ENCODE peak calls at places on chromosomes 7 and 10, in seven cellular contexts. Z is lower lobe of right lung, U is heart right ventricle, M is IMR-90, O is PC-9, Y is brain microvascular endothelial cell, T is HFF-Myc. W is an unnamed sample.

GRCh38 chr7:143325215-143325614 is 9.3 kb downstream of the CLCN1 start:
- DNase-seq in Z (no peak), U (no peak), M (peak; percentile 78), O (no peak), Y (no peak), T (no peak), W (no peak)

GRCh38 chr7:20219446-20220292 is 2.5 kb upstream of the MACC1 start:
- DNase-seq in Z (peak; percentile 81), U (peak; percentile 73), M (peak; percentile 99), O (peak; percentile 83), Y (peak; percentile 98), T (peak; percentile 29), W (no peak)

GRCh38 chr7:144011458-144012230 is 11.5 kb downstream of the OR6B1 start:
- DNase-seq in Z (no peak), U (no peak), M (peak; percentile 51), O (no peak), Y (no peak), T (no peak), W (no peak)

GRCh38 chr7:44587843-44588711 is 6.0 kb upstream of the TMED4 start:
- DNase-seq in Z (no peak), U (peak; percentile 55), M (peak; percentile 66), O (peak; percentile 69), Y (peak; percentile 63), T (peak; percentile 56), W (no peak)

GRCh38 chr10:79898597-79899325 is 50.1 kb downstream of the SFTPD start:
- DNase-seq in Z (no peak), U (no peak), M (no peak), O (no peak), Y (no peak), T (no peak), W (no peak)

GRCh38 chr10:89369142-89370105 is 8.4 kb upstream of the IFIT1B start:
- DNase-seq in Z (no peak), U (no peak), M (peak; percentile 60), O (no peak), Y (peak; percentile 48), T (no peak), W (no peak)

GRCh38 chr7:152664636-152665035 is 11.3 kb downstream of the XRCC2 start:
- DNase-seq in Z (no peak), U (no peak), M (no peak), O (no peak), Y (no peak), T (no peak), W (no peak)

GRCh38 chr7:140982508-140982907 is 32.2 kb downstream of the MRPS33 start:
- DNase-seq in Z (no peak), U (no peak), M (no peak), O (no peak), Y (no peak), T (no peak), W (no peak)

GRCh38 chr7:159006610-159007130 is 138.0 kb downstream of the VIPR2 start:
- DNase-seq in Z (no peak), U (no peak), M (no peak), O (no peak), Y (no peak), T (no peak), W (no peak)

GRCh38 chr7:139321071-139321745 is 19.9 kb upstream of the FMC1 start:
- DNase-seq in Z (no peak), U (no peak), M (peak; percentile 38), O (no peak), Y (no peak), T (no peak), W (peak; percentile 88)

GRCh38 chr10:88390041-88390440 is 193.1 kb downstream of the RNLS start:
- DNase-seq in Z (no peak), U (no peak), M (no peak), O (no peak), Y (no peak), T (no peak), W (no peak)

GRCh38 chr7:88664630-88665233 is 94.8 kb upstream of the ZNF804B start:
- DNase-seq in Z (no peak), U (no peak), M (no peak), O (peak; percentile 44), Y (peak; percentile 21), T (no peak), W (no peak)

GRCh38 chr10:3048114-3049019 is 19.0 kb upstream of the PFKP start:
- DNase-seq in Z (no peak), U (no peak), M (peak; percentile 79), O (no peak), Y (no peak), T (no peak), W (no peak)

GRCh38 chr7:68476966-68477365 is 1121.3 kb upstream of the AUTS2 start:
- DNase-seq in Z (no peak), U (no peak), M (no peak), O (no peak), Y (no peak), T (no peak), W (no peak)

GRCh38 chr10:3173173-3173878 is 744 bp upstream of the PITRM1 start:
- DNase-seq in Z (peak; percentile 95), U (no peak), M (no peak), O (peak; percentile 98), Y (no peak), T (no peak), W (no peak)

GRCh38 chr7:1103789-1104513 is 16.0 kb downstream of the GPER1 start:
- DNase-seq in Z (peak; percentile 23), U (no peak), M (no peak), O (no peak), Y (no peak), T (no peak), W (no peak)

GRCh38 chr7:1105189-1105588 is 17.3 kb downstream of the GPER1 start:
- DNase-seq in Z (peak; percentile 32), U (no peak), M (no peak), O (no peak), Y (no peak), T (no peak), W (no peak)

GRCh38 chr7:1106063-1106782 is 18.3 kb downstream of the GPER1 start:
- DNase-seq in Z (peak; percentile 30), U (no peak), M (no peak), O (no peak), Y (no peak), T (no peak), W (no peak)

GRCh38 chr7:1103009-1103788 is 15.3 kb downstream of the GPER1 start:
- DNase-seq in Z (no peak), U (no peak), M (no peak), O (no peak), Y (no peak), T (no peak), W (no peak)

GRCh38 chr7:1104514-1105179 is 16.7 kb downstream of the GPER1 start:
- DNase-seq in Z (no peak), U (no peak), M (no peak), O (no peak), Y (no peak), T (no peak), W (no peak)
- H3K4me3 ChIP-seq in Z (no peak overlapping the region), U (no peak overlapping the region), M (no peak overlapping the region), O (no peak overlapping the region), Y (no peak overlapping the region), T (no peak overlapping the region), W (no peak overlapping the region)

GRCh38 chr7:33351709-33352108 is 222.3 kb downstream of the BBS9 start:
- DNase-seq in Z (no peak), U (no peak), M (no peak), O (no peak), Y (no peak), T (no peak), W (no peak)
- H3K4me3 ChIP-seq in Z (no peak overlapping the region), U (no peak overlapping the region), M (no peak overlapping the region), O (no peak overlapping the region), Y (no peak overlapping the region), T (no peak overlapping the region), W (no peak overlapping the region)

DNA sequence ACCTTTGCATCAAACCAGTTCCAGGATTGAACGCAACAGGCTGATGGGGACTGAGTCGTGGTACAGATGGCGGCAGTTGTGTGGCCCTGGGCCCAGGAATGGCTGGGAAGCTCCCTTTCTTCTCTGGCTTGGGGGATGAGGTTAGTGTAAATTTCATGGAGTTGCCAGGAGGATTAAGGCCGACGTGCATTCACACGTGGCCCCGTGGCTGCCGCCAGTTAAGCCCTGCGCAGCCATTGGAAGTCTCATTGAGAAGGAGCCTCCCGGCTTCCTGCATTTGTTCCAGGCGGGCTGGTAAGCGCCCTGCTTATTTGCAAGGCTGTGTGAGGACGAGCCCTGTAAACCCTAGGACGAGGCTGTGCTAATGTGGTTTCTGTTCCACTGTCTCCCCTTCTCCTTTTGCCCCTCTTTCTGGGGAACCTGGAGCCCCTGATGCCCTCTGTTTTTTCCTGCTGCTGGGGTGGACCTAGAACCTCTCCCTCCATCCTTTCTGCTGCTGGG is 174.7 kb upstream of the TNRC18 start:
- DNase-seq in Z (no peak), U (no peak), M (no peak), O (no peak), Y (no peak), T (no peak), W (no peak)
- H3K4me3 ChIP-seq in Z (no peak overlapping the region), U (no peak overlapping the region), M (no peak overlapping the region), O (no peak overlapping the region), Y (no peak overlapping the region), T (peak overlapping the region; percentile 14), W (no peak overlapping the region)

GRCh38 chr10:99976886-99977391 is 32.8 kb downstream of the DNMBP start:
- DNase-seq in Z (no peak), U (no peak), M (peak; percentile 92), O (peak; percentile 29), Y (peak; percentile 85), T (peak; percentile 90), W (no peak)
- H3K4me3 ChIP-seq in Z (no peak overlapping the region), U (no peak overlapping the region), M (no peak overlapping the region), O (peak overlapping the region; percentile 44), Y (no peak overlapping the region), T (no peak overlapping the region), W (no peak overlapping the region)

GRCh38 chr10:27157150-27157549 is 2.0 kb downstream of the MASTL start:
- DNase-seq in Z (no peak), U (no peak), M (no peak), O (no peak), Y (no peak), T (no peak), W (no peak)
- H3K4me3 ChIP-seq in Z (no peak overlapping the region), U (no peak overlapping the region), M (no peak overlapping the region), O (peak overlapping the region; percentile 91), Y (peak overlapping the region; percentile 12), T (peak overlapping the region; percentile 73), W (no peak overlapping the region)

DNA sequence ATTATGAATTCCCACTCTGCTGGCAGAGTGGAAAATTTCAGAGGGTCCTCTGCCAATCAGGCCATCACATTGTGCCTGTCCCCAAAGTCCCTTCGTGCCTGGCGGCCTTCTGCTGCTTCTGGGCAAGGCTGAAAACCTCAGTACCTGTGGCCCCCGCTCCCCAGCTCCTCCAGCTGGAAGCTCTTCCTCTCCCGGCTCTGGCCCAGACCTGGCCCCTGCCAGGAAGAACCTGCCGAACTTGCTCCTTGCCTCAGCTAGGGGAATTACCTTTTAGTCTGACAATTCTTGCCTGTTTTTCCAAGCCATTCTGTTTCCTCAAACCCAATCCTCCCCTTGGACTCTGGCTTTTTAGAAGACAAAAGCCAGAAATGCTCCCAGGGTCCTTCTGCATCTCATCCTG is 27.9 kb upstream of the TRIL start:
- DNase-seq in Z (peak; percentile 69), U (no peak), M (no peak), O (no peak), Y (no peak), T (no peak), W (peak; percentile 21)
- H3K4me3 ChIP-seq in Z (no peak overlapping the region), U (no peak overlapping the region), M (no peak overlapping the region), O (no peak overlapping the region), Y (no peak overlapping the region), T (no peak overlapping the region), W (no peak overlapping the region)

W was measured in esophagus muscularis mucosa.